ENCODE peak calls at places on chromosomes 7 and 10, in five cellular contexts. B is H9, X is IMR-90, Q is mesenchymal stem cell, O is mesendoderm. N is an unnamed sample.

GRCh38 chr7:155590215-155591023 is 44.1 kb upstream of the CNPY1 start:
- DNase-seq in B (peak), X (peak), Q (peak), O (peak), N (no peak)

GRCh38 chr7:7585241-7585928 is 18.7 kb downstream of the MIOS start:
- DNase-seq in B (no peak), X (no peak), Q (no peak), O (no peak), N (no peak)

GRCh38 chr10:132918617-132919373 is 23.6 kb downstream of the CFAP46 start:
- DNase-seq in B (no peak), X (no peak), Q (no peak), O (no peak), N (no peak)

GRCh38 chr7:18538554-18539250 is 43.2 kb downstream of the HDAC9 start:
- DNase-seq in B (no peak), X (no peak), Q (no peak), O (peak), N (no peak)

GRCh38 chr10:104440221-104440620 is 86.6 kb downstream of the CFAP58 start:
- DNase-seq in B (no peak), X (peak), Q (no peak), O (no peak), N (no peak)

GRCh38 chr7:66054063-66054462 is 21.6 kb upstream of the ASL start:
- DNase-seq in B (no peak), X (no peak), Q (no peak), O (no peak), N (no peak)

GRCh38 chr10:18472977-18473376 is 178.4 kb downstream of the NSUN6 start:
- DNase-seq in B (no peak), X (no peak), Q (no peak), O (peak), N (no peak)

GRCh38 chr10:30463944-30464451 is 30.0 kb downstream of the MAP3K8 start:
- DNase-seq in B (no peak), X (peak), Q (no peak), O (peak), N (no peak)

GRCh38 chr10:119049777-119050176 is 20.3 kb downstream of the NANOS1 start:
- DNase-seq in B (no peak), X (no peak), Q (no peak), O (no peak), N (no peak)

GRCh38 chr10:5666324-5667220 is at the start of gene ASB13:
- DNase-seq in B (peak), X (peak), Q (peak), O (peak), N (peak)

GRCh38 chr10:51832652-51833383 is 133.4 kb upstream of the CSTF2T start:
- DNase-seq in B (no peak), X (peak), Q (peak), O (peak), N (no peak)

GRCh38 chr10:18610517-18610916 is 40.9 kb downstream of the NSUN6 start:
- DNase-seq in B (no peak), X (peak), Q (peak), O (peak), N (peak)

GRCh38 chr7:25968205-25968993 is 183.6 kb upstream of the NFE2L3 start:
- DNase-seq in B (no peak), X (no peak), Q (no peak), O (no peak), N (no peak)

GRCh38 chr10:35643976-35644799 is 2.1 kb upstream of the FZD8 start:
- DNase-seq in B (peak), X (no peak), Q (peak), O (peak), N (no peak)

GRCh38 chr7:128197586-128197985 is 43.5 kb upstream of the LEP start:
- DNase-seq in B (peak), X (peak), Q (no peak), O (no peak), N (no peak)

GRCh38 chr10:129096340-129096984 is 370.6 kb upstream of the MGMT start:
- DNase-seq in B (no peak), X (peak), Q (peak), O (no peak), N (no peak)

GRCh38 chr10:60846173-60846572 is 67.9 kb downstream of the CDK1 start:
- DNase-seq in B (no peak), X (peak), Q (peak), O (peak), N (no peak)

GRCh38 chr7:107816053-107816566 is 13.1 kb upstream of the SLC26A3 start:
- DNase-seq in B (no peak), X (no peak), Q (no peak), O (no peak), N (no peak)

GRCh38 chr7:3722396-3722846 is 421.4 kb downstream of the SDK1 start:
- DNase-seq in B (peak), X (peak), Q (peak), O (peak), N (peak)

GRCh38 chr7:74173074-74173473 is 1.1 kb upstream of the EIF4H start:
- DNase-seq in B (peak), X (no peak), Q (no peak), O (no peak), N (no peak)

GRCh38 chr7:74175270-74175803 is 1.2 kb downstream of the EIF4H start:
- DNase-seq in B (no peak), X (no peak), Q (peak), O (no peak), N (no peak)

GRCh38 chr7:74173866-74174605 is at the start of gene EIF4H:
- DNase-seq in B (peak), X (peak), Q (peak), O (peak), N (peak)

GRCh38 chr7:74173491-74173865 is 678 bp upstream of the EIF4H start:
- DNase-seq in B (no peak), X (no peak), Q (no peak), O (no peak), N (no peak)

DNA sequence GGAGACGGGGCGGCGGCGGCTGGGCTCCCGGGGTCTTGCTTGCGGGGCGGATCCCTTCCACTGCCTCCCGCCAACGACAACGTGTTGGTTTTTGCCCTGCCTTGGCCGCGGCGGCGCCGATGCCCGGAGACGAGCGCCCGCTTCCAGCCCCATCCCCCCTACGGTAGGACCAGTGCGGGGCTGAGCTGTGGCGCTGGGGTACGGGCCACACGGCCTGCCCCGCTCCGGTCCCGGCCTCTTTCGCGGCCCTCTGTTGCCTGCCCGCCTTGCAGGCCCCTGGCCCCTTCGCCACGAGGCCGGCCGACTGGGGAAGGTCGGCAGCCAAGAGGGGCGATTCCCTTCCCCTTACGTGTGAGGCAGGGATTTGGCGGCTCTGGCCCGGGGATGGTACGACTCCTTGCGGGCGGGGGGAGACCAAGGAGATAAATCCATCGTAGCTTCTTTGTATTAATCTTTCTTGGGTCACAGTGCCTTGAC is 488 bp downstream of the EIF4H start:
- DNase-seq in B (peak), X (peak), Q (peak), O (peak), N (peak)
- H2AK5ac ChIP-seq in B (no peak), X (peak), Q (peak), O (no peak), N (peak)

GRCh38 chr10:4353059-4353655 is 472.9 kb upstream of the AKR1E2 start:
- DNase-seq in B (no peak), X (peak), Q (peak), O (peak), N (no peak)
- H2AK5ac ChIP-seq in B (no peak), X (peak), Q (peak), O (no peak), N (no peak)

DNA sequence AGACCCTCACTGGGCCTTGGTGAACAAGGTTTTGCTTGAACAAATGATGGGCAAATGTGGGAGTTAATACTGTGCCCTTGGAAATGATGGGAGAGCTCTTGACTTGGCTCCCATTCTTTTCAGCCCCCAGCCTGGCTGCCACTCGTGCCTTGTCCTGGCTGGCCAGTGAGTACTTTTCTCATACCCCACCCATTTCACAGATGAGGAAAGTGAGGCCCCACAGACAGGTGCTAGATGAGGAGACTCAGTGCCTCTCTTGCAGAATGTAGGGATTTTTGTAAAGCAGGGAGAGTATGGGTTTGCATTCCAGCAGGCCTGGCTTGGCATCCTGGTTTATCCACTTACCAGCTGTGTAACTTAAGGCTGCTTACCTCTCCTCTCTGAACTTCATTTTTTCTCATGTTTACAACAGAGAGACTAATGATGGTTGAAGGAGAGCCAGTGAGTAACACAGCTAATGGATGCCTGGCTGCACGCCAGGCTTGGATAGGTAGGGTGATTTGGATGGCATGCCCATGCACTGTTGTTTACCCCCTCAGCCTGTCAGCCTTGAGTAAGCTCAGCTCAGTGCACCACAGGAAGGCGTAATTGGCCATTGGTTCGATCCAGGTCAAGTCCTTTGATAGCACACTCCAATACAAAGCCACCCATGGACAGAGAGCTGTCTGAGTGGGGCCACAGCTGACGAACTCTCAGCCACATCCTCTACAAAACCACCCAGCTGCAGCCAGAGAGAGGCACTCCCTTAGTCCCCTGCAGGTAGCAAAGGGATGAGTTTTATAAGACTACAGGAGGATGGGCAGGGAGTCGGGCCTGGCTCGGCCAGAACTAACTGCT is 436.8 kb downstream of the RPS24 start:
- DNase-seq in B (no peak), X (peak), Q (no peak), O (no peak), N (no peak)
- H2AK5ac ChIP-seq in B (no peak), X (peak), Q (no peak), O (no peak), N (no peak)

GRCh38 chr7:134773164-134773563 is 6.3 kb upstream of the CALD1 start:
- DNase-seq in B (no peak), X (no peak), Q (no peak), O (no peak), N (no peak)
- H2AK5ac ChIP-seq in B (no peak), X (peak), Q (no peak), O (no peak), N (no peak)

DNA sequence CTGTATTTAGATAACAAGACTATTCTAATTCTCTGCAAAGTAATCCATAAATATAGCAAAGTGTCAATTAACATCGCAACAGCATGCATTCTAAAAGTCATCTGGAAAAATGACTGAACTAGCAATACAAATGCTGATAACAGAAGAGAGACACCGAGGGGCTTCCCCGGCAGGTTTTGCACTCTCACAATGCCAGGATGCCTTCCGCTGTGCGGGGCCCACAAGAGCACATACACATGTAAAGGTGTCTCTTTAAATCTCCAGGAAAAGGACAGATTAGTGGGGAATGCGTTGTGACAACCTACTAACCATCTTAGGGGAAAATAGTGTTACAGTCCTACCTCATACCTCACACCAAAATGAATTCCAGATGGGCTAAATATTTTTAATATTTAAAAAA is 86.9 kb downstream of the CXCL12 start:
- DNase-seq in B (no peak), X (no peak), Q (no peak), O (no peak), N (no peak)
- H2AK5ac ChIP-seq in B (no peak), X (no peak), Q (no peak), O (no peak), N (no peak)

GRCh38 chr7:77765906-77766800 is 32.1 kb downstream of the TMEM60 start:
- DNase-seq in B (no peak), X (peak), Q (peak), O (peak), N (no peak)
- H2AK5ac ChIP-seq in B (no peak), X (peak), Q (peak), O (no peak), N (no peak)

GRCh38 chr10:26781797-26782196 is 79.0 kb downstream of the ABI1 start:
- DNase-seq in B (no peak), X (peak), Q (peak), O (no peak), N (no peak)
- H2AK5ac ChIP-seq in B (no peak), X (peak), Q (peak), O (no peak), N (no peak)

DNA sequence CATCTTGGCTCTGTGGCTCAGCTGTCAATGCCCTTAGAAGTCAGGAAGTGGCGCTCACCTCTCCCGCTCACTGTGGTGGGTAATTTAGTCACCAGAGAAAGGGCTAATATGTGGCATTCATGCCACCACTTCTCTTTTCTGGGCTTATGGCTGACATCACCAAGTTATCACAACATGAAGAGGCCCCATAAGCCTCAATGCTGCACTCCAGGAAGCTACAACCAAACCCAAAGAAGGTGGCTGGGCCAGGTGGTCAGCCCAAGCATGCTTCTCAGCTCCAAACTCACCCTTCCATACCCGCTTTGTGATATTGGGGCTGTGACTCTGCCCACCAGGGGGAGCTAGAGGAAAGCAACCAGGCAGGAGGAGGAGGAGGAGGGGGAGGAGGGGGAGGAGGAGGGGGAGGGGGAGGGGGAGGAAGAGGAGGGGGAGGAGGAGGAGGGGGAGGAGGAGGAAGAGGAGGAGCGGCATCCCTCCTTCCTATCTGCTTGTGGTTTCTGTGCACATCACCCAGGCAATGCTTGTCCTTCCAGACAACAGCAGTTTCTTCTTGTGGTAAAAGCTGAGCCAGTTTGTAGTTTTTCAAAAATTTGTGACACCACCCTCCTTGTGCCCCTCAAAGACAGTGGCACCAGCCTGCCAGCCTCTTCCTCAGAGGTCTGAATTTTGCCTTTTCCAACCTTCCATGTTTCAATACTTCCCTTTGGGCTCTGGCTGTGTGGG is 42.1 kb downstream of the CYP26A1 start:
- DNase-seq in B (peak), X (peak), Q (peak), O (peak), N (peak)
- H2AK5ac ChIP-seq in B (no peak), X (no peak), Q (no peak), O (peak), N (no peak)

N was measured in neuronal stem cell.